ENCODE peak calls at places on chromosomes 13 and 19, in five cellular contexts. S is HFFc6; R is body of pancreas; F is activated CD8-positive, alpha-beta memory T cell treated with anti-CD3 and anti-CD28 coated beads for 24 hours; U is KG1. K is an unnamed sample.

GRCh38 chr13:31725841-31726240 is 13.5 kb upstream of the RXFP2 start:
- DNase-seq in S (no peak), R (no peak), F (no peak), U (no peak), K (no peak)

GRCh38 chr13:114311387-114311786 is 2.9 kb upstream of the CHAMP1 start:
- DNase-seq in R (no peak), S (no peak), U (no peak), F (no peak), K (no peak)

GRCh38 chr13:21466527-21466926 is 7.4 kb upstream of the ZDHHC20 start:
- DNase-seq in F (no peak), S (no peak), R (no peak), U (no peak), K (no peak)

GRCh38 chr19:42129399-42130253 is 2.6 kb downstream of the POU2F2 start:
- DNase-seq in U (no peak), S (peak; percentile 19), F (no peak), R (no peak), K (no peak)

GRCh38 chr19:44050740-44051653 is 839 bp upstream of the ZNF223 start:
- DNase-seq in R (peak; percentile 28), U (no peak), F (no peak), S (no peak), K (no peak)

GRCh38 chr19:43997631-43998290 is 5.0 kb upstream of the ZNF230 start:
- DNase-seq in R (no peak), U (no peak), S (no peak), F (no peak), K (no peak)

GRCh38 chr13:32150794-32151193 is 119.2 kb downstream of the FRY start:
- DNase-seq in U (no peak), F (no peak), S (peak; percentile 15), R (peak; percentile 50), K (no peak)

GRCh38 chr19:36488816-36489138 is 584 bp downstream of the ZNF566 start:
- DNase-seq in U (peak; percentile 35), F (no peak), R (peak; percentile 17), S (no peak), K (no peak)